ENCODE peak calls at places on chromosomes 2 and 18, in eight cellular contexts. M is prostate gland, U is stomach, C is GM23338, K is Panc1, P is breast epithelium, Q is spleen, T is HepG2. E is an unnamed sample.

GRCh38 chr2:200373973-200374416 is 67.5 kb downstream of the SPATS2L start:
- DNase-seq in K (no peak), U (no peak), T (peak), C (no peak), Q (no peak), P (no peak), M (no peak), E (no peak)

GRCh38 chr2:227864161-227864756 is 7.2 kb upstream of the DAW1 start:
- DNase-seq in C (no peak), T (no peak), P (no peak), Q (no peak), K (no peak), M (no peak), U (no peak), E (no peak)

GRCh38 chr2:45237850-45238542 is 228.7 kb upstream of the SIX2 start:
- DNase-seq in P (no peak), C (no peak), T (peak), M (no peak), U (no peak), Q (no peak), K (peak), E (no peak)

GRCh38 chr2:74250189-74250631 is 51.8 kb downstream of the MTHFD2 start:
- DNase-seq in C (peak), K (peak), T (peak), M (peak), P (no peak), Q (no peak), U (peak), E (no peak)

GRCh38 chr2:72917138-72917874 is at the start of gene EMX1:
- DNase-seq in P (peak), C (peak), K (no peak), Q (peak), T (peak), U (peak), M (peak), E (no peak)

GRCh38 chr2:236531205-236531604 is 38.4 kb upstream of the ACKR3 start:
- DNase-seq in M (no peak), K (no peak), T (no peak), U (no peak), Q (no peak), C (no peak), P (no peak), E (no peak)

GRCh38 chr2:169822785-169823392 is 1.8 kb downstream of the METTL5 start:
- DNase-seq in C (no peak), Q (no peak), U (no peak), P (no peak), M (no peak), T (no peak), K (no peak), E (no peak)

GRCh38 chr2:60446413-60447358 is 106.8 kb downstream of the BCL11A start:
- DNase-seq in Q (no peak), P (no peak), K (no peak), M (no peak), C (no peak), T (no peak), U (no peak), E (no peak)

GRCh38 chr18:26103579-26103978 is 13.2 kb upstream of the SS18 start:
- DNase-seq in P (no peak), M (no peak), C (peak), K (no peak), T (peak), U (no peak), Q (no peak), E (no peak)

GRCh38 chr2:194545978-194546377 is 1111.0 kb upstream of the SLC39A10 start:
- DNase-seq in M (no peak), K (no peak), U (no peak), C (peak), Q (no peak), P (no peak), T (peak), E (no peak)

GRCh38 chr2:64422466-64422865 is 31.5 kb upstream of the LGALSL start:
- DNase-seq in P (no peak), C (no peak), U (no peak), K (no peak), Q (no peak), T (no peak), M (no peak), E (no peak)

GRCh38 chr18:2641638-2642037 is 13.9 kb upstream of the SMCHD1 start:
- DNase-seq in M (no peak), C (no peak), P (no peak), U (no peak), T (no peak), K (no peak), Q (no peak), E (no peak)

GRCh38 chr18:47594621-47595086 is 335.8 kb downstream of the SMAD2 start:
- DNase-seq in K (no peak), C (no peak), U (no peak), T (no peak), P (no peak), Q (no peak), M (no peak), E (no peak)

GRCh38 chr2:161030260-161031063 is 129.8 kb upstream of the TANK start:
- DNase-seq in C (no peak), M (no peak), U (no peak), K (no peak), P (peak), Q (no peak), T (peak), E (peak)
- TF ChIP-seq POLR2AphosphoS5 in C (no peak), M (peak), U (peak), K (no peak), P (peak), Q (no peak), T (no peak), E (no peak)

GRCh38 chr2:239204876-239205468 is 195.8 kb downstream of the HDAC4 start:
- DNase-seq in T (no peak), U (no peak), Q (no peak), M (no peak), C (no peak), K (no peak), P (no peak), E (no peak)
- H3K27ac ChIP-seq in T (no peak), U (no peak), Q (peak), M (no peak), C (no peak), K (no peak), P (no peak), E (no peak)

DNA sequence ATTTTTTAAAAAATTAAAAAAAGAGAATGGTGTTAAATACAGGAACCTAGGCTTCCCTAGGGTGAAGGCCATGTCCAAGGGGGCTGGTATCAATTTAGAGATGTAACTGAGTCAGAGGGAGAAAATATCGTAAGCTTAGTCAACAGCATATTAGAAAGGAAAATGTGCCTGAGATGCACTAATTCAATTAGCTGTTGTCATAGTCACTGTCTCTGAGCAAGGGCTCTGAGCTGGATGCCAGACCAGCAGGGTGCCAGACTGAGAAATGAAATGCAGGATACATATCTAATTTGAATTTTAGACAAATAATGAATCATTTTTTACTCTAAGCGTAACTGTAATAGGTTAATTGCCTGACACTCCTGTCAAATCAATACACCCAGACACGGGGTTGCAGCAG is 11.4 kb upstream of the SLC35F6 start:
- DNase-seq in T (no peak), U (no peak), Q (no peak), C (no peak), P (no peak), K (no peak), M (no peak), E (no peak)
- TF ChIP-seq POLR2AphosphoS5 in T (no peak), U (no peak), Q (no peak), C (no peak), P (no peak), K (no peak), M (no peak), E (no peak)

DNA sequence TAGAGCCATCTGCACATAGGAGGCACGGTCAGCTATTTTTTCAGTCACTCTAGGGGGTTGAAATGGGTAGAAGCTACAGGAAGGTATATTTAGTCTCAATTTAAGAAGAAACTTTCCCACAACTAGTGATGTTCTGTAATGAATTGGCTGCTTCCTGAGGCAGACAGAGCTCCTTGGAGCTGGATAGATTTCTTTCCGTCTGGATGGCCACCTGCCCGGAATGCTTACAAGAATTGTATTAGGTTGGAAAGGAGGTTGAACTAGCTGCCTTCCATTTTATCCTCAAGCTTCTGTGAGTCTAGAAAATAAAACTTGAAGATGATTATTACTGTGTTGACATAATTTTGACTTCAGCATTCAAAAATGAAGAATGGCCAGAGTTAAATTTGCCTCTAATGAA is 88.6 kb downstream of the CRIM1 start:
- DNase-seq in K (no peak), C (no peak), U (no peak), Q (no peak), P (no peak), M (no peak), T (no peak), E (no peak)
- H3K27ac ChIP-seq in K (no peak), C (no peak), U (no peak), Q (no peak), P (peak), M (no peak), T (no peak), E (peak)

GRCh38 chr2:105442721-105443120 is 43.9 kb upstream of the FHL2 start:
- DNase-seq in K (no peak), T (no peak), C (no peak), M (no peak), Q (no peak), P (no peak), U (no peak), E (no peak)

GRCh38 chr2:105442056-105442455 is 43.2 kb upstream of the FHL2 start:
- DNase-seq in U (no peak), K (no peak), M (no peak), Q (no peak), T (no peak), C (no peak), P (no peak), E (no peak)

GRCh38 chr2:105439130-105439529 is 40.3 kb upstream of the FHL2 start:
- DNase-seq in T (no peak), C (no peak), Q (no peak), M (no peak), U (no peak), K (no peak), P (no peak), E (no peak)

GRCh38 chr2:105437708-105438103 is 38.9 kb upstream of the FHL2 start:
- DNase-seq in C (no peak), K (no peak), M (no peak), T (no peak), Q (no peak), U (no peak), P (no peak), E (no peak)

DNA sequence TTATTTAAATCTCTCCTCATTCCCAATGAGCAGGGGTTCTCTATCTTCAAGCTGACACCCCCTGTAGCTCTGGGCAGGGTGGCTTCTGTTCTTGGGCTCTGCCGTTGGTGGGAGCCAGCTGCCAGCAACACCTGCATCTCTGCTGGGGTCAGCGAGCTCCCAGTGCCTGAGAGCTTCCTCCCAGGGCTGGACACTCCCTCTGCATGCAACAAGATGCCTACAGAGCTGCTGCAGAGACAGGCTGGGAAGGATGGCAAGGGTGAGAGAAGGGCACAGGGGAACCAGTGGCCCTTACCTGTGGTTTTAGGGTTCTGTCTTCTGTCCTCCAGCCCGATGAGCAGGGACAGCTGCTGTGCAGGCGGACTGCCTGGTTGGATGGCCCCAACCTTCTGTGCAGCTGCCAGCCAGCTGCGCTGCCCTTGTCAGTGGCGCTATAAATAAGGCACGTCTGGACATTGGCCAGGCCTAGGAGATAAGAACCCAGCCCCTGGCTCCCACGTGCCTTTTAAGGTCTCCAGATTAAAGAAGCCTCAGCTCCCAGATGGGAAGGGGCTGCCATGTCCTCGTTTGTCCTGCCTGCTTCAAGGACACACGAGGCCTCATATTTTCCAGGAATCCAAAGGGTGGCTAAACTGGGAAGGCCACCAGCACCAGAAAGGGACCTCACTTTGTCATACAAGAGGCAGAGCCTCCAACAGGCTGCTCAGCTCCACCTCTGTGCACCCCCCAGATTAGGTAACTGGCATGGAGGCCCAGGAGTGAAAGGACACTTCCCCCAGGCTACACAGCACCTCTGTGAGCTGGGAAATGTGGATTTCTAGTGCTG is 39.5 kb upstream of the FHL2 start:
- DNase-seq in K (no peak), T (no peak), Q (no peak), C (no peak), M (no peak), P (no peak), U (peak), E (no peak)
- TF ChIP-seq POLR2AphosphoS5 in K (no peak), T (no peak), Q (peak), C (no peak), M (no peak), P (no peak), U (no peak), E (no peak)

DNA sequence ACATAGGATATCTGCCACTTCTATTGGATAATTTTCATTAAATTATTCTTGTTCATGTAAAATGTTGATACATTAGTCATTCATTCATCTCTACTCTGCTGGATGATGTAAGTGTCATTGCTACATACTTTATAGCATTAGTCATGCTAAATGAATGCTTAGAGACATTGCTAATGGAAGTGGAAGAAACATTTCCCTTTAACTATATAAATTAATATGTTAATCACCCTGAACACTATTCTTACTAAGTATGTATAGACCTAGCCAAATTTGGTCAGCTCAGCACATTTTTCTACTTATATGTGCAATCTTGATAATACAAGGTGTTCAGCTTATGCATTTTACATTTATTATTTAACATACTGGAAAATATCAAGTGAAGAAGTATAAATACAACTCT is 160.2 kb downstream of the DPP4 start:
- DNase-seq in T (no peak), M (no peak), P (no peak), Q (no peak), C (no peak), U (no peak), K (no peak), E (no peak)
- H3K27ac ChIP-seq in T (no peak), M (no peak), P (no peak), Q (no peak), C (no peak), U (no peak), K (no peak), E (no peak)

GRCh38 chr18:46411862-46412690 is 244.9 kb downstream of the LOXHD1 start:
- DNase-seq in T (no peak), P (peak), Q (no peak), U (no peak), M (no peak), K (no peak), C (peak), E (peak)
- TF ChIP-seq POLR2AphosphoS5 in T (no peak), P (no peak), Q (no peak), U (peak), M (no peak), K (no peak), C (no peak), E (peak)

GRCh38 chr18:79611040-79611681 is 68.4 kb upstream of the CTDP1 start:
- DNase-seq in U (no peak), M (no peak), P (no peak), C (peak), K (no peak), Q (peak), T (no peak), E (peak)
- H3K27ac ChIP-seq in U (no peak), M (no peak), P (no peak), C (no peak), K (no peak), Q (no peak), T (no peak), E (no peak)

GRCh38 chr2:122101319-122101718 is 345.9 kb downstream of the TSN start:
- DNase-seq in Q (no peak), K (no peak), T (no peak), P (no peak), C (no peak), U (no peak), M (no peak), E (no peak)

GRCh38 chr2:122108186-122108585 is 352.7 kb downstream of the TSN start:
- DNase-seq in P (no peak), U (no peak), Q (no peak), K (no peak), C (no peak), T (no peak), M (no peak), E (no peak)

GRCh38 chr2:122100371-122101150 is 345.1 kb downstream of the TSN start:
- DNase-seq in K (no peak), M (no peak), T (no peak), Q (no peak), P (no peak), U (no peak), C (peak), E (no peak)

GRCh38 chr2:122105885-122106221 is 350.4 kb downstream of the TSN start:
- DNase-seq in Q (no peak), K (no peak), C (no peak), M (no peak), T (no peak), P (no peak), U (no peak), E (no peak)

GRCh38 chr2:122105171-122105884 is 349.9 kb downstream of the TSN start:
- DNase-seq in K (no peak), T (no peak), Q (no peak), U (no peak), P (no peak), M (no peak), C (no peak), E (no peak)
- TF ChIP-seq POLR2AphosphoS5 in K (no peak), T (no peak), Q (no peak), U (no peak), P (no peak), M (no peak), C (no peak), E (no peak)